ENCODE peak calls at places on chromosomes 16 and 17, in nine cellular contexts. C is Peyer's patch, P is thoracic aorta, M is mammary epithelial cell, D is tibial artery, H is fibroblast of lung, V is RWPE2, R is SK-N-MC, I is GM23248. O is an unnamed sample.

GRCh38 chr16:16879567-16880251 is 500.8 kb downstream of the NPIPA7 start:
- DNase-seq in C (no peak), P (no peak), M (no peak), D (no peak), H (no peak), V (no peak), R (no peak), I (no peak), O (no peak)

GRCh38 chr16:4426021-4426684 is 485 bp downstream of the DNAJA3 start:
- DNase-seq in C (no peak), P (no peak), M (no peak), D (no peak), H (no peak), V (no peak), R (no peak), I (peak; percentile 50), O (peak; percentile 48)

GRCh38 chr17:21397341-21398050 is 21.3 kb downstream of the KCNJ12 start:
- DNase-seq in C (no peak), P (no peak), M (no peak), D (peak; percentile 73), H (peak; percentile 55), V (no peak), R (no peak), I (peak; percentile 97), O (no peak)

GRCh38 chr17:79491006-79491405 is 119.8 kb downstream of the RBFOX3 start:
- DNase-seq in C (no peak), P (no peak), M (no peak), D (no peak), H (no peak), V (no peak), R (no peak), I (no peak), O (no peak)

GRCh38 chr17:57085448-57086068 is 512 bp downstream of the AKAP1 start:
- DNase-seq in C (peak; percentile 54), P (no peak), M (peak; percentile 31), D (peak; percentile 86), H (peak; percentile 26), V (no peak), R (no peak), I (peak; percentile 75), O (peak; percentile 81)

GRCh38 chr16:87550510-87550961 is 51.8 kb upstream of the JPH3 start:
- DNase-seq in C (peak; percentile 29), P (no peak), M (no peak), D (no peak), H (no peak), V (no peak), R (no peak), I (peak; percentile 41), O (peak; percentile 59)

GRCh38 chr16:19898924-19899604 is 14.4 kb upstream of the GPRC5B start:
- DNase-seq in C (no peak), P (no peak), M (peak; percentile 46), D (no peak), H (peak; percentile 54), V (no peak), R (no peak), I (peak; percentile 64), O (peak; percentile 78)

GRCh38 chr17:77526259-77526711 is 385.5 kb downstream of the SEC14L1 start:
- DNase-seq in C (no peak), P (no peak), M (no peak), D (peak; percentile 20), H (no peak), V (no peak), R (no peak), I (no peak), O (no peak)

GRCh38 chr17:80861892-80862291 is 129.7 kb upstream of the CHMP6 start:
- DNase-seq in C (no peak), P (no peak), M (peak; percentile 98), D (no peak), H (peak; percentile 49), V (peak; percentile 96), R (no peak), I (peak; percentile 20), O (peak; percentile 16)

GRCh38 chr16:66416981-66417700 is 10.0 kb upstream of the BEAN1 start:
- DNase-seq in C (no peak), P (no peak), M (peak; percentile 75), D (no peak), H (no peak), V (no peak), R (no peak), I (peak; percentile 85), O (no peak)

GRCh38 chr17:65305778-65306177 is 168.6 kb downstream of the RGS9 start:
- DNase-seq in C (no peak), P (no peak), M (no peak), D (no peak), H (no peak), V (no peak), R (no peak), I (no peak), O (no peak)
- H3K4me3 ChIP-seq in C (no peak overlapping the region), P (no peak overlapping the region), M (no peak overlapping the region), D (no peak overlapping the region), H (no peak overlapping the region), V (no peak overlapping the region), R (no peak overlapping the region), I (no peak overlapping the region), O (no peak overlapping the region)

GRCh38 chr17:17091276-17091675 is 49.0 kb downstream of the MPRIP start:
- DNase-seq in C (no peak), P (no peak), M (no peak), D (no peak), H (no peak), V (no peak), R (no peak), I (no peak), O (no peak)
- H3K4me3 ChIP-seq in C (no peak overlapping the region), P (no peak overlapping the region), M (no peak overlapping the region), D (no peak overlapping the region), H (no peak overlapping the region), V (no peak overlapping the region), R (no peak overlapping the region), I (no peak overlapping the region), O (no peak overlapping the region)

GRCh38 chr17:58786586-58787295 is 31.1 kb downstream of the PPM1E start:
- DNase-seq in C (no peak), P (no peak), M (peak; percentile 34), D (no peak), H (peak; percentile 89), V (no peak), R (peak; percentile 10), I (peak; percentile 67), O (peak; percentile 75)
- H3K4me3 ChIP-seq in C (no peak overlapping the region), P (no peak overlapping the region), M (no peak overlapping the region), D (no peak overlapping the region), H (no peak overlapping the region), V (no peak overlapping the region), R (no peak overlapping the region), I (no peak overlapping the region), O (peak overlapping the region; percentile 46)

GRCh38 chr17:38419508-38419981 is 8.7 kb upstream of the ARHGAP23 start:
- DNase-seq in C (no peak), P (no peak), M (no peak), D (no peak), H (no peak), V (no peak), R (no peak), I (no peak), O (no peak)
- H3K4me3 ChIP-seq in C (peak overlapping the region; percentile 33), P (peak overlapping the region; percentile 68), M (no peak overlapping the region), D (peak overlapping the region; percentile 61), H (no peak overlapping the region), V (no peak overlapping the region), R (peak overlapping the region; percentile 64), I (no peak overlapping the region), O (no peak overlapping the region)

O was measured in adipocyte.